ENCODE peak calls at places on chromosome 2, in six cellular contexts. One of them, this sample, is unnamed.

GRCh38 chr2:59196511-59196910 is 955.4 kb upstream of the FANCL start:
- DNase-seq in heart right ventricle: no peak
- DNase-seq in foreskin fibroblast: peak
- DNase-seq in HL-60: no peak
- DNase-seq in neural progenitor cell: no peak
- DNase-seq in ovary: no peak
- DNase-seq in this sample: no peak

GRCh38 chr2:26238301-26238958 is 6.0 kb downstream of the HADHA start:
- DNase-seq in heart right ventricle: no peak
- DNase-seq in foreskin fibroblast: peak
- DNase-seq in HL-60: peak
- DNase-seq in neural progenitor cell: no peak
- DNase-seq in ovary: no peak
- DNase-seq in this sample: no peak

GRCh38 chr2:64142817-64143153 is 1.4 kb downstream of the PELI1 start:
- DNase-seq in heart right ventricle: no peak
- DNase-seq in foreskin fibroblast: no peak
- DNase-seq in HL-60: no peak
- DNase-seq in neural progenitor cell: no peak
- DNase-seq in ovary: no peak
- DNase-seq in this sample: no peak

GRCh38 chr2:187002242-187002641 is 153.3 kb upstream of the ZSWIM2 start:
- DNase-seq in heart right ventricle: no peak
- DNase-seq in foreskin fibroblast: no peak
- DNase-seq in HL-60: no peak
- DNase-seq in neural progenitor cell: no peak
- DNase-seq in ovary: no peak
- DNase-seq in this sample: no peak

GRCh38 chr2:135960598-135961551 is 24.6 kb downstream of the DARS1 start:
- DNase-seq in heart right ventricle: no peak
- DNase-seq in foreskin fibroblast: no peak
- DNase-seq in HL-60: no peak
- DNase-seq in neural progenitor cell: peak
- DNase-seq in ovary: no peak
- DNase-seq in this sample: no peak

GRCh38 chr2:9405636-9406035 is 17.7 kb downstream of the ITGB1BP1 start:
- DNase-seq in heart right ventricle: no peak
- DNase-seq in foreskin fibroblast: peak
- DNase-seq in HL-60: no peak
- DNase-seq in neural progenitor cell: no peak
- DNase-seq in ovary: no peak
- DNase-seq in this sample: peak

GRCh38 chr2:190765386-190766173 is 115.0 kb upstream of the GLS start:
- DNase-seq in heart right ventricle: no peak
- DNase-seq in foreskin fibroblast: peak
- DNase-seq in HL-60: no peak
- DNase-seq in neural progenitor cell: no peak
- DNase-seq in ovary: no peak
- DNase-seq in this sample: no peak

GRCh38 chr2:55618649-55619055 is 1.2 kb upstream of the PPP4R3B start:
- DNase-seq in heart right ventricle: peak
- DNase-seq in foreskin fibroblast: peak
- DNase-seq in HL-60: peak
- DNase-seq in neural progenitor cell: peak
- DNase-seq in ovary: peak
- DNase-seq in this sample: peak

GRCh38 chr2:58644992-58645391 is 403.9 kb upstream of the FANCL start:
- DNase-seq in heart right ventricle: no peak
- DNase-seq in foreskin fibroblast: no peak
- DNase-seq in HL-60: no peak
- DNase-seq in neural progenitor cell: no peak
- DNase-seq in ovary: no peak
- DNase-seq in this sample: no peak

GRCh38 chr2:200471324-200471848 is 38.5 kb downstream of the KCTD18 start:
- DNase-seq in heart right ventricle: no peak
- DNase-seq in foreskin fibroblast: peak
- DNase-seq in HL-60: peak
- DNase-seq in neural progenitor cell: peak
- DNase-seq in ovary: no peak
- DNase-seq in this sample: no peak

GRCh38 chr2:200342235-200342634 is 35.7 kb downstream of the SPATS2L start:
- DNase-seq in heart right ventricle: no peak
- DNase-seq in foreskin fibroblast: no peak
- DNase-seq in HL-60: no peak
- DNase-seq in neural progenitor cell: no peak
- DNase-seq in ovary: no peak
- DNase-seq in this sample: no peak

GRCh38 chr2:232636788-232637420 is 3.5 kb downstream of the EFHD1 start:
- DNase-seq in heart right ventricle: no peak
- DNase-seq in foreskin fibroblast: no peak
- DNase-seq in HL-60: no peak
- DNase-seq in neural progenitor cell: no peak
- DNase-seq in ovary: no peak
- DNase-seq in this sample: no peak
- H3K4me3 ChIP-seq in heart right ventricle: no peak
- H3K4me3 ChIP-seq in foreskin fibroblast: no peak
- H3K4me3 ChIP-seq in HL-60: no peak
- H3K4me3 ChIP-seq in neural progenitor cell: no peak
- H3K4me3 ChIP-seq in ovary: no peak
- H3K4me3 ChIP-seq in this sample: peak

GRCh38 chr2:147408357-147408756 is 436.5 kb upstream of the ACVR2A start:
- DNase-seq in heart right ventricle: no peak
- DNase-seq in foreskin fibroblast: no peak
- DNase-seq in HL-60: no peak
- DNase-seq in neural progenitor cell: no peak
- DNase-seq in ovary: no peak
- DNase-seq in this sample: no peak
- TF ChIP-seq CTCF in heart right ventricle: no peak
- TF ChIP-seq CTCF in foreskin fibroblast: no peak
- TF ChIP-seq CTCF in HL-60: no peak
- TF ChIP-seq CTCF in neural progenitor cell: no peak
- TF ChIP-seq CTCF in ovary: no peak
- TF ChIP-seq CTCF in this sample: no peak

GRCh38 chr2:67727623-67728022 is 330.5 kb downstream of the ETAA1 start:
- DNase-seq in heart right ventricle: no peak
- DNase-seq in foreskin fibroblast: no peak
- DNase-seq in HL-60: no peak
- DNase-seq in neural progenitor cell: peak
- DNase-seq in ovary: no peak
- DNase-seq in this sample: no peak
- H3K4me3 ChIP-seq in heart right ventricle: no peak
- H3K4me3 ChIP-seq in foreskin fibroblast: no peak
- H3K4me3 ChIP-seq in HL-60: no peak
- H3K4me3 ChIP-seq in neural progenitor cell: no peak
- H3K4me3 ChIP-seq in ovary: no peak
- H3K4me3 ChIP-seq in this sample: no peak

DNA sequence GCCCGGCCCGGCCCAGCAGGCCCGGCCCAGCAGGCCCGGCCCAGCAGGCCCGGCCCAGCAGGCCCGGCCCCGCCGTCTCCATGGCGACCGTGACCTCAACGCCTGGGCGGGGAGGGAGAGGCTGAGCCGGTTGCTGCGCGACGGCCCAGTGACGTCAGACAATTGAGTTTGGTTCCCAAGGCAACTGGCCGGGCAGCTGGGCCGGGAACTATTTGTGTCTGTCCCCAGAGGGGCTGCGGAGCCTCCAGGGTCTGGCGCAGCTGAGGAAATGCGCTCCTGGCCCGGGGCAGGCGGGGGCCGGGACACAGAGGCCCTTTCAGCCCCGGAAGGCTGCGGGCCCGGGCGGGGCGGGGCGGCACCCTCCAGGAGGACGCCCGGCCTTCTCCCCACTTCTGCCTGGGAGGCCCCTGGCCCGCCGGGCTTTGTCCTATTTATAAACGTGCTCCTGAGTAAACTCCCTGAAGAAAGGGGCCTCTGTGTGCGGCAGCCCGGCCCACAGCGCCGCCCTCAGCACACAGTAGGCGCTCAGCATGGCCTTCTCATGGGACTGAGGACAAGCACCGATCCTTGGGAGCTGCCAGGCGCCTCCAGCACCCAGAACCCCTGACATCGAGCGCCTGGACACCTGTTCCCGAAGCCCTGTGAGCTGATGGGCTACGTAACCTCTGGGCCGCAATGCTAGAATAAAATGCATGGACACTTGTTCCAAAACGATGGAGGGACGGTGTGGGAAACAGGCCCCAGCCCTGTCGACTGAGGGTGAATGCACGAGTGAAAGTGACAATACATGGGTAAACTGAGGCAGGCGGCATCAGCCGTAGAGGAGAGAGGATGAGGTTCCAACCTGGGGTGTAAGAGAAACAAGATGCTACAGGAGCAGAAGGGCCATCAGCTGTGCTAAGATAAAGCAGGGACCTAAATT is 12.3 kb downstream of the TEX44 start:
- DNase-seq in heart right ventricle: peak
- DNase-seq in foreskin fibroblast: peak
- DNase-seq in HL-60: peak
- DNase-seq in neural progenitor cell: peak
- DNase-seq in ovary: peak
- DNase-seq in this sample: peak
- TF ChIP-seq CTCF in heart right ventricle: peak
- TF ChIP-seq CTCF in foreskin fibroblast: no peak
- TF ChIP-seq CTCF in HL-60: no peak
- TF ChIP-seq CTCF in neural progenitor cell: no peak
- TF ChIP-seq CTCF in ovary: no peak
- TF ChIP-seq CTCF in this sample: no peak

DNA sequence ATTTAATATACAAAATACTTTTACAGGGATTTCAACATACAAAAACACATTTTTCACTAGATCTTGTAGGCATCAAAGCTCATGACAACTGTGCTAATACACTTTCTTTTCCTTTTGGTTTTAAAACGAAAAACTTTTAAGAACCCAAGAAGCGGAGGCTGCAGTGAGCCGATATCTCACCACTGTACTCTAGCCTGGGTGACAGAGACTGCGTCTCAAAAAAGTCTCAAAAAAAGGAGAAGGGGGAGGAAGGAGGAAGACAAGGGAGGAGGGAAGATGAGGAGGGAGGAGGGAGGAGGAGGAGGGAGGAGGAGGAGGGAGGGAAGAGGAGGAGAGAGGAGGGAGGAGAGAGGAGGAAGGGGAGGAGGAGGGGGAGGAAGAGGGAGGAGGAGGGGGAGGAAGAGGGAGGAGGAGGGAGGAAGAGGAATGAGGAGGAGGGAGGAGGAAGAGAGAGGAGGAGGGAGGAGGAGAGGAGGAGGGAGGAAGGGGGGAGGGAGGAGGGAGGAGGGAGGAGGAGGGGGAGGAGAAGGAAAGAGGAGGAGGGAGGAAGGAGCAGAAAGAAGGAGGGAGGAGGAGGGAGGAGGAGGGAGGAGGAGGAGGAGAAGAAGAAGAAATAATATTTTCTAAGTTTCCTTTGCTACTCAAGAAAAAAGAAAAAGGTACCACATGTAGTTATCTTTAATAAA is 13.8 kb downstream of the ROCK2 start:
- DNase-seq in heart right ventricle: no peak
- DNase-seq in foreskin fibroblast: peak
- DNase-seq in HL-60: no peak
- DNase-seq in neural progenitor cell: no peak
- DNase-seq in ovary: no peak
- DNase-seq in this sample: no peak
- H3K4me3 ChIP-seq in heart right ventricle: no peak
- H3K4me3 ChIP-seq in foreskin fibroblast: peak
- H3K4me3 ChIP-seq in HL-60: no peak
- H3K4me3 ChIP-seq in neural progenitor cell: no peak
- H3K4me3 ChIP-seq in ovary: no peak
- H3K4me3 ChIP-seq in this sample: peak

GRCh38 chr2:83972123-83972522 is 487.0 kb downstream of the SUCLG1 start:
- DNase-seq in heart right ventricle: no peak
- DNase-seq in foreskin fibroblast: no peak
- DNase-seq in HL-60: no peak
- DNase-seq in neural progenitor cell: no peak
- DNase-seq in ovary: no peak
- DNase-seq in this sample: no peak

GRCh38 chr2:83969085-83969484 is 490.0 kb downstream of the SUCLG1 start:
- DNase-seq in heart right ventricle: no peak
- DNase-seq in foreskin fibroblast: no peak
- DNase-seq in HL-60: no peak
- DNase-seq in neural progenitor cell: no peak
- DNase-seq in ovary: no peak
- DNase-seq in this sample: no peak

GRCh38 chr2:83971547-83971946 is 487.5 kb downstream of the SUCLG1 start:
- DNase-seq in heart right ventricle: no peak
- DNase-seq in foreskin fibroblast: no peak
- DNase-seq in HL-60: no peak
- DNase-seq in neural progenitor cell: no peak
- DNase-seq in ovary: no peak
- DNase-seq in this sample: no peak

GRCh38 chr2:83970262-83970929 is 488.7 kb downstream of the SUCLG1 start:
- DNase-seq in heart right ventricle: no peak
- DNase-seq in foreskin fibroblast: no peak
- DNase-seq in HL-60: no peak
- DNase-seq in neural progenitor cell: no peak
- DNase-seq in ovary: no peak
- DNase-seq in this sample: no peak

DNA sequence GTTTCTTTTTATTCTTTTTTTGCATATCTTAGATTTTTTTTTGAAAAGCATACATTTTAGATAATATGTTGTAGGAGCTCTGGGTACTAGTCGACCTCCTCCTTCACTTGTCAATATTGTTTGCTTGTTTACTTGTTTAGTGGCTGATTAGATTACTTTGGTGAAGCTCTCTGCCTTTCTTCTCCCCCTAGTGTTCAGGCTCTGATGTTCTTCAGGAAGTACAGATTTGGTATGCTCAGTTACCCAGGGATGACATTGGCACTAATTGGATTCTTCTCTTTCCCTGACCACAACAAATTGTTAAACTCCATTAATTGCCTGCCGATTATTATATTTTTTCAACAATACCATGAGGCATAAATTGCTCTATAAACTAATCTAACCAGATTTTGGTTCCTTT is 491.2 kb downstream of the SUCLG1 start:
- DNase-seq in heart right ventricle: no peak
- DNase-seq in foreskin fibroblast: no peak
- DNase-seq in HL-60: no peak
- DNase-seq in neural progenitor cell: peak
- DNase-seq in ovary: no peak
- DNase-seq in this sample: no peak
- TF ChIP-seq CTCF in heart right ventricle: no peak
- TF ChIP-seq CTCF in foreskin fibroblast: no peak
- TF ChIP-seq CTCF in HL-60: no peak
- TF ChIP-seq CTCF in neural progenitor cell: peak
- TF ChIP-seq CTCF in ovary: no peak
- TF ChIP-seq CTCF in this sample: no peak

GRCh38 chr2:99260184-99260583 is 4.7 kb upstream of the LYG2 start:
- DNase-seq in heart right ventricle: no peak
- DNase-seq in foreskin fibroblast: no peak
- DNase-seq in HL-60: no peak
- DNase-seq in neural progenitor cell: no peak
- DNase-seq in ovary: no peak
- DNase-seq in this sample: no peak
- H3K4me3 ChIP-seq in heart right ventricle: no peak
- H3K4me3 ChIP-seq in foreskin fibroblast: no peak
- H3K4me3 ChIP-seq in HL-60: no peak
- H3K4me3 ChIP-seq in neural progenitor cell: no peak
- H3K4me3 ChIP-seq in ovary: no peak
- H3K4me3 ChIP-seq in this sample: no peak

This sample was measured in coronary artery.